ENCODE peak calls at places on chromosomes 3 and 15, in seven cellular contexts. U is tibial artery; N is progenitor cell of endocrine pancreas; E is DMS79; W is stromal cell of bone marrow; I is stimulated activated CD4-positive, alpha-beta T cell treated with anti-CD3 and anti-CD28 coated beads, Interleukin-2, amount 100 ng/mL, for 48 hours; C is RPMI8226. S is an unnamed sample.

GRCh38 chr3:184354121-184354728 is 7.2 kb downstream of the CLCN2 start:
- DNase-seq in C (peak; percentile 68), N (peak; percentile 55), E (no peak), U (no peak), W (no peak), I (peak; percentile 62), S (peak; percentile 69)

GRCh38 chr3:187811580-187812250 is 66.4 kb upstream of the BCL6 start:
- DNase-seq in I (no peak), U (no peak), E (no peak), N (no peak), W (peak; percentile 67), C (no peak), S (no peak)

GRCh38 chr15:92492556-92492955 is 98.9 kb downstream of the ST8SIA2 start:
- DNase-seq in U (no peak), C (no peak), N (no peak), E (no peak), W (no peak), I (no peak), S (no peak)

GRCh38 chr3:122299222-122299621 is 25.8 kb upstream of the CSTA start:
- DNase-seq in U (no peak), E (no peak), C (no peak), N (no peak), I (no peak), W (no peak), S (no peak)

GRCh38 chr3:134397755-134398154 is 23.5 kb upstream of the AMOTL2 start:
- DNase-seq in N (no peak), E (no peak), W (no peak), U (no peak), I (no peak), C (no peak), S (no peak)

GRCh38 chr3:16252243-16252978 is 12.3 kb downstream of the DPH3 start:
- DNase-seq in E (no peak), N (no peak), C (no peak), W (no peak), I (no peak), U (no peak), S (no peak)

GRCh38 chr3:161649900-161650484 is 153.4 kb downstream of the OTOL1 start:
- DNase-seq in C (no peak), I (no peak), E (no peak), W (no peak), N (no peak), U (no peak), S (no peak)

GRCh38 chr3:27756877-27757276 is 34.8 kb upstream of the EOMES start:
- DNase-seq in I (no peak), U (no peak), C (no peak), E (no peak), N (no peak), W (peak; percentile 29), S (no peak)

GRCh38 chr3:49706456-49707112 is 12.9 kb downstream of the AMIGO3 start:
- DNase-seq in W (no peak), I (no peak), U (no peak), C (no peak), N (no peak), E (no peak), S (no peak)

GRCh38 chr3:120344349-120344748 is 4.8 kb downstream of the LRRC58 start:
- DNase-seq in N (no peak), U (no peak), W (no peak), E (no peak), I (no peak), C (no peak), S (no peak)

S was measured in GM12892.